ENCODE peak calls at places on chromosomes 5 and 9, in four cellular contexts. K, Z, L and S are unnamed samples.

GRCh38 chr5:173514666-173515065 is 101.8 kb downstream of the BOD1 start:
- DNase-seq in K (no peak), Z (no peak), L (no peak), S (no peak)

GRCh38 chr5:149760700-149761187 is 30.6 kb downstream of the PPARGC1B start:
- DNase-seq in L (no peak), Z (no peak), K (no peak), S (no peak)

GRCh38 chr9:129996161-129996849 is 46.7 kb downstream of the FNBP1 start:
- DNase-seq in K (no peak), Z (no peak), L (no peak), S (no peak)

GRCh38 chr9:133356391-133357091 is at the start of the genes SURF1 and SURF2:
- DNase-seq in L (peak), Z (peak), K (peak), S (peak)

GRCh38 chr9:100714372-100715099 is 136.7 kb downstream of the CAVIN4 start:
- DNase-seq in Z (peak), K (peak), L (peak), S (no peak)

GRCh38 chr9:114718801-114719221 is 36.8 kb upstream of the TEX48 start:
- DNase-seq in Z (no peak), L (peak), K (no peak), S (no peak)

GRCh38 chr9:15211160-15211993 is 95.6 kb downstream of the TTC39B start:
- DNase-seq in K (peak), L (peak), Z (peak), S (peak)

GRCh38 chr5:174327317-174327864 is 281.9 kb downstream of the NSG2 start:
- DNase-seq in L (peak), K (peak), Z (peak), S (peak)

GRCh38 chr5:131109540-131110255 is 55.4 kb downstream of the HINT1 start:
- DNase-seq in K (no peak), L (no peak), Z (peak), S (no peak)

GRCh38 chr5:168765220-168766037 is 186.3 kb upstream of the PANK3 start:
- DNase-seq in L (no peak), Z (no peak), K (no peak), S (no peak)

GRCh38 chr5:15286659-15287058 is 213.3 kb upstream of the FBXL7 start:
- DNase-seq in Z (no peak), L (no peak), K (no peak), S (no peak)

GRCh38 chr5:144467795-144468194 is 297.1 kb downstream of the KCTD16 start:
- DNase-seq in Z (peak), K (no peak), L (no peak), S (peak)

GRCh38 chr5:2756211-2756746 is 4.8 kb upstream of the IRX2 start:
- DNase-seq in L (no peak), K (no peak), Z (no peak), S (no peak)

GRCh38 chr9:8070779-8071444 is 271.3 kb upstream of the DMAC1 start:
- DNase-seq in Z (no peak), K (no peak), L (no peak), S (no peak)

GRCh38 chr5:80300125-80300524 is 19.7 kb upstream of the SPZ1 start:
- DNase-seq in K (no peak), Z (no peak), L (no peak), S (no peak)

GRCh38 chr5:4511996-4512656 is 628.0 kb upstream of the ADAMTS16 start:
- DNase-seq in K (peak), L (no peak), Z (peak), S (peak)

GRCh38 chr5:131110256-131110594 is 54.8 kb downstream of the HINT1 start:
- DNase-seq in L (no peak), Z (no peak), K (no peak), S (no peak)

GRCh38 chr9:91787931-91788330 is 162.1 kb downstream of the ROR2 start:
- DNase-seq in K (no peak), Z (no peak), L (no peak), S (no peak)

GRCh38 chr5:68460147-68460760 is 244.7 kb downstream of the PIK3R1 start:
- DNase-seq in Z (peak), L (peak), K (no peak), S (no peak)

GRCh38 chr5:124735169-124735858 is 11.1 kb downstream of the ZNF608 start:
- DNase-seq in K (no peak), Z (peak), L (no peak), S (no peak)

GRCh38 chr5:134533115-134533815 is 7.8 kb downstream of the JADE2 start:
- DNase-seq in K (peak), Z (no peak), L (no peak), S (no peak)

GRCh38 chr5:111447099-111447498 is 65.2 kb downstream of the STARD4 start:
- DNase-seq in L (no peak), K (no peak), Z (no peak), S (no peak)

GRCh38 chr9:123453904-123454321 is 97.9 kb downstream of the CRB2 start:
- DNase-seq in L (no peak), Z (no peak), K (peak), S (no peak)

GRCh38 chr9:98455256-98455956 is 200.0 kb upstream of the TBC1D2 start:
- DNase-seq in Z (no peak), K (no peak), L (no peak), S (no peak)

GRCh38 chr9:136201609-136202448 is 3.1 kb downstream of the LHX3 start:
- DNase-seq in L (no peak), K (no peak), Z (no peak), S (no peak)

GRCh38 chr9:116979461-116979860 is 292.4 kb downstream of the TRIM32 start:
- DNase-seq in Z (no peak), K (no peak), L (no peak), S (no peak)

GRCh38 chr9:16341176-16341575 is 529.3 kb downstream of the BNC2 start:
- DNase-seq in L (no peak), K (no peak), Z (no peak), S (no peak)

GRCh38 chr5:92552206-92553160 is 1028.5 kb downstream of the NR2F1-AS1 start:
- DNase-seq in L (no peak), K (no peak), Z (no peak), S (peak)

GRCh38 chr5:180056153-180056552 is 15.4 kb downstream of the RNF130 start:
- DNase-seq in L (no peak), Z (no peak), K (no peak), S (no peak)

GRCh38 chr5:139131062-139131856 is 66.9 kb downstream of the SIL1 start:
- DNase-seq in Z (no peak), K (peak), L (no peak), S (no peak)

GRCh38 chr9:81416476-81417298 is 272.7 kb downstream of the TLE1 start:
- DNase-seq in Z (peak), K (no peak), L (no peak), S (no peak)

GRCh38 chr9:110748251-110748893 is 79.8 kb downstream of the MUSK start:
- DNase-seq in K (no peak), Z (no peak), L (no peak), S (no peak)